ENCODE peak calls at places on chromosomes 6 and 20, in eight cellular contexts. Q is GM23338, A is nephron progenitor cell, L is NB4, Z is GM12864, T is endothelial cell, N is mucosa of descending colon, C is progenitor cell of endocrine pancreas. P is an unnamed sample.

GRCh38 chr6:158154816-158155215 is 13.2 kb downstream of the SERAC1 start:
- DNase-seq in Q (no peak), A (no peak), L (no peak), Z (no peak), T (no peak), N (no peak), C (no peak), P (no peak)

GRCh38 chr6:12351672-12352071 is 61.5 kb downstream of the EDN1 start:
- DNase-seq in Q (peak), A (no peak), L (no peak), Z (no peak), T (no peak), N (no peak), C (no peak), P (no peak)

GRCh38 chr6:36277946-36278465 is 8.1 kb downstream of the PNPLA1 start:
- DNase-seq in Q (no peak), A (no peak), L (peak), Z (no peak), T (no peak), N (no peak), C (no peak), P (no peak)

GRCh38 chr20:5745416-5745968 is 4.7 kb upstream of the SHLD1 start:
- DNase-seq in Q (no peak), A (no peak), L (no peak), Z (no peak), T (no peak), N (no peak), C (no peak), P (no peak)

GRCh38 chr6:131950767-131951575 is at the start of gene CCN2:
- DNase-seq in Q (peak), A (peak), L (no peak), Z (no peak), T (peak), N (peak), C (peak), P (peak)

GRCh38 chr6:26183237-26183580 is 96.0 kb downstream of the HFE start:
- DNase-seq in Q (peak), A (no peak), L (no peak), Z (no peak), T (no peak), N (no peak), C (no peak), P (no peak)

GRCh38 chr20:47989957-47990356 is 204.7 kb upstream of the SULF2 start:
- DNase-seq in Q (no peak), A (peak), L (no peak), Z (no peak), T (no peak), N (peak), C (no peak), P (no peak)

GRCh38 chr6:12371641-12372146 is 81.5 kb downstream of the EDN1 start:
- DNase-seq in Q (no peak), A (no peak), L (peak), Z (no peak), T (no peak), N (no peak), C (no peak), P (peak)

GRCh38 chr6:108689279-108690161 is 128.8 kb downstream of the FOXO3 start:
- DNase-seq in Q (no peak), A (no peak), L (peak), Z (no peak), T (no peak), N (no peak), C (no peak), P (no peak)

GRCh38 chr6:96809119-96809518 is 28.2 kb downstream of the GPR63 start:
- DNase-seq in Q (no peak), A (no peak), L (no peak), Z (no peak), T (no peak), N (no peak), C (no peak), P (no peak)

GRCh38 chr6:347951-348859 is 43.3 kb upstream of the IRF4 start:
- DNase-seq in Q (no peak), A (no peak), L (no peak), Z (no peak), T (no peak), N (no peak), C (no peak), P (no peak)

GRCh38 chr6:152575621-152576150 is 61.5 kb downstream of the SYNE1 start:
- DNase-seq in Q (peak), A (no peak), L (peak), Z (no peak), T (no peak), N (no peak), C (no peak), P (no peak)

GRCh38 chr20:47720636-47721427 is 64.4 kb downstream of the SULF2 start:
- DNase-seq in Q (no peak), A (no peak), L (no peak), Z (no peak), T (no peak), N (no peak), C (no peak), P (no peak)

GRCh38 chr6:111480988-111481830 is 1.8 kb downstream of the REV3L start:
- DNase-seq in Q (no peak), A (no peak), L (no peak), Z (no peak), T (no peak), N (no peak), C (no peak), P (no peak)

GRCh38 chr6:111481836-111482235 is 1.2 kb downstream of the REV3L start:
- DNase-seq in Q (no peak), A (no peak), L (no peak), Z (no peak), T (no peak), N (no peak), C (no peak), P (no peak)

GRCh38 chr6:111478064-111478476 is 4.9 kb downstream of the REV3L start:
- DNase-seq in Q (no peak), A (no peak), L (no peak), Z (no peak), T (no peak), N (no peak), C (no peak), P (no peak)

GRCh38 chr6:111477481-111477938 is 5.5 kb downstream of the REV3L start:
- DNase-seq in Q (peak), A (no peak), L (no peak), Z (no peak), T (no peak), N (no peak), C (no peak), P (peak)

DNA sequence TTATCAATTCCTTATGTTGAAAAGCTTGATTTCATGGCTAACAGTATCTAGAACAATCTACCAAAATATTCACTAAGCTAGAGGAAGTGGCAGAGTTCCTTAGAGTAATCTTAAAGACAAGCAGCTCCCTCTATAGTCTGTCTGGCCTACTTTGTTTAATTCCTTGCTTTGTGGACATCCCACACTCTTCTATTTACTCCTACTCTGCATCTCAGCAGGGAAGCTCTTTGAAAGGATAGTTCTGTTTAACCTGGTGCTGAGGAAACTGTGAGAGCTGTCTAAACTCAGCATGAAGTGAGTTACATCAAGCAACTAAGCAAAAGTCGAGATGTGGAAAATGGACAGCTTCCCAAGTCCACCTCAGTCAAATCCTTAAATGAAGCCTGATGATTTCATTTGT is 4.3 kb downstream of the REV3L start:
- DNase-seq in Q (peak), A (no peak), L (peak), Z (no peak), T (no peak), N (no peak), C (no peak), P (peak)
- TF ChIP-seq CTCF in Q (peak), A (no peak), L (peak), Z (peak), T (no peak), N (no peak), C (no peak), P (peak)

GRCh38 chr6:31476515-31477139 is 21.3 kb upstream of the MICB start:
- DNase-seq in Q (peak), A (no peak), L (no peak), Z (no peak), T (no peak), N (no peak), C (no peak), P (no peak)

GRCh38 chr6:31472259-31472658 is 25.7 kb upstream of the MICB start:
- DNase-seq in Q (no peak), A (no peak), L (no peak), Z (no peak), T (no peak), N (no peak), C (no peak), P (no peak)

GRCh38 chr6:31473244-31473643 is 24.7 kb upstream of the MICB start:
- DNase-seq in Q (no peak), A (no peak), L (no peak), Z (no peak), T (no peak), N (no peak), C (no peak), P (no peak)

GRCh38 chr6:31473780-31474725 is 23.9 kb upstream of the MICB start:
- DNase-seq in Q (no peak), A (no peak), L (peak), Z (no peak), T (no peak), N (no peak), C (no peak), P (no peak)

GRCh38 chr6:31474871-31475286 is 23.1 kb upstream of the MICB start:
- DNase-seq in Q (peak), A (peak), L (peak), Z (no peak), T (no peak), N (no peak), C (no peak), P (no peak)
- TF ChIP-seq CTCF in Q (peak), A (peak), L (peak), Z (peak), T (peak), N (no peak), C (peak), P (no peak)

GRCh38 chr6:46677314-46677654 is 10.4 kb upstream of the TDRD6 start:
- DNase-seq in Q (peak), A (no peak), L (peak), Z (no peak), T (no peak), N (no peak), C (no peak), P (no peak)

GRCh38 chr6:46674410-46674809 is 13.3 kb upstream of the TDRD6 start:
- DNase-seq in Q (no peak), A (no peak), L (no peak), Z (no peak), T (no peak), N (no peak), C (no peak), P (no peak)

GRCh38 chr6:46676604-46677313 is 10.9 kb upstream of the TDRD6 start:
- DNase-seq in Q (no peak), A (no peak), L (no peak), Z (no peak), T (no peak), N (no peak), C (no peak), P (no peak)
- TF ChIP-seq CTCF in Q (no peak), A (no peak), L (no peak), Z (no peak), T (no peak), N (no peak), C (no peak), P (no peak)

DNA sequence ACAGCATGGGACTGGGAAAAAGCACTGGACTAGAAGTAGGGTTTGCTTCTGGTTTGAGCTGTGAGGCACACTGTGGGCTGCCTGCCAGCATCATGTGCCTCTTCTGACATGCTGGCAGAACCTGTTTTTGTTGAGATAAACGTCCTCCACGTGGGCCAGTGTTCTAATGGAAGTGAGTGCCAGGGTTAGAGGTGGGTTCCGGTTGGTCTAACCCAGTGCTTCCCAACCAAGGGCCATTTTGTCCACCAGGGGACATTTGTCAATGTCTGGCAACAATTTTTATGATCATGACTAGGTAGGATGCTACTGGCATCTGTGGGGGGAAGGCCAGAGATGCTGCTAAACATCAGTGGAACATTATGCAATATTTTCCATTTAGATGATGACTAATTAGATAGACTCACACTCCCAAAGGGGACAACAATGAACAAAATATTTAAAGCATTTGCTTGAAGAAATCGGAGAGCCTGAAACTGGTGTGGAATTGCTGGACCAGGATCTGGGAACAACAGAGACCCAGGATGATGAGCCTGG is 7.8 kb upstream of the APMAP start:
- DNase-seq in Q (no peak), A (no peak), L (peak), Z (no peak), T (no peak), N (peak), C (no peak), P (no peak)
- TF ChIP-seq CTCF in Q (no peak), A (no peak), L (no peak), Z (no peak), T (no peak), N (no peak), C (no peak), P (no peak)

GRCh38 chr20:37897008-37897548 is 5.8 kb upstream of the VSTM2L start:
- DNase-seq in Q (peak), A (peak), L (peak), Z (no peak), T (peak), N (no peak), C (no peak), P (no peak)
- TF ChIP-seq CTCF in Q (peak), A (peak), L (peak), Z (peak), T (peak), N (no peak), C (peak), P (no peak)

P was measured in GM10248.